ENCODE peak calls at places on chromosomes 4 and X, in four cellular contexts. U is AG10803, I is neural crest cell, D is NCI-H1930. S is an unnamed sample.

GRCh38 chr4:48902266-48902665 is 4.3 kb downstream of the OCIAD2 start:
- DNase-seq in U (no peak), I (no peak), D (no peak), S (peak; percentile 56)

GRCh38 chr4:123390846-123391456 is 5.6 kb upstream of the SPRY1 start:
- DNase-seq in U (peak; percentile 23), I (no peak), D (no peak), S (peak; percentile 59)

GRCh38 chr4:24856586-24856985 is 56.3 kb downstream of the CCDC149 start:
- DNase-seq in U (peak; percentile 38), I (no peak), D (no peak), S (no peak)

GRCh38 chr4:146521543-146522097 is at the start of gene SLC10A7:
- DNase-seq in U (peak; percentile 60), I (peak; percentile 61), D (peak; percentile 58), S (peak; percentile 87)

GRCh38 chrX:45750639-45751038 is 550.0 kb upstream of the DIPK2B start:
- DNase-seq in U (no peak), I (no peak), D (no peak), S (no peak)

GRCh38 chr4:152486414-152487389 is 49.2 kb downstream of the FBXW7 start:
- DNase-seq in U (no peak), I (no peak), D (no peak), S (peak; percentile 71)

GRCh38 chrX:107724653-107725052 is 50.9 kb downstream of the TSC22D3 start:
- DNase-seq in U (no peak), I (no peak), D (no peak), S (no peak)

GRCh38 chr4:10773010-10773409 is 88.4 kb upstream of the CLNK start:
- DNase-seq in U (no peak), I (no peak), D (no peak), S (peak; percentile 89)

GRCh38 chr4:127783026-127783769 is 1.1 kb downstream of the HSPA4L start:
- DNase-seq in U (peak; percentile 49), I (peak; percentile 16), D (no peak), S (peak; percentile 66)

GRCh38 chr4:145679520-145679919 is 426 bp upstream of the C4orf51 start:
- DNase-seq in U (peak; percentile 75), I (no peak), D (no peak), S (peak; percentile 94)

GRCh38 chrX:22012051-22012450 is 20.1 kb upstream of the PHEX start:
- DNase-seq in U (no peak), I (no peak), D (no peak), S (no peak)

GRCh38 chr4:155745984-155746383 is 12.8 kb upstream of the GUCY1B1 start:
- DNase-seq in U (peak; percentile 58), I (no peak), D (no peak), S (no peak)

GRCh38 chrX:148609766-148610698 is 109.6 kb downstream of the AFF2 start:
- DNase-seq in U (no peak), I (no peak), D (no peak), S (peak; percentile 63)

GRCh38 chr4:2373532-2373931 is 44.9 kb downstream of the ZFYVE28 start:
- DNase-seq in U (no peak), I (no peak), D (no peak), S (no peak)

GRCh38 chr4:27720010-27720766 is 859.5 kb downstream of the STIM2 start:
- DNase-seq in U (no peak), I (no peak), D (no peak), S (no peak)

GRCh38 chrX:68929332-68930150 is 100.7 kb downstream of the EFNB1 start:
- DNase-seq in U (peak; percentile 56), I (no peak), D (no peak), S (no peak)

GRCh38 chr4:47662975-47663374 is 174.9 kb downstream of the CORIN start:
- DNase-seq in U (no peak), I (peak; percentile 20), D (no peak), S (peak; percentile 80)

GRCh38 chr4:110614173-110614948 is 8.5 kb downstream of the PITX2 start:
- DNase-seq in U (no peak), I (no peak), D (no peak), S (no peak)

GRCh38 chr4:83320548-83320947 is 14.1 kb downstream of the HPSE start:
- DNase-seq in U (peak; percentile 63), I (no peak), D (no peak), S (no peak)

GRCh38 chr4:163758032-163758431 is 263.5 kb downstream of the TMA16 start:
- DNase-seq in U (no peak), I (no peak), D (no peak), S (no peak)